ENCODE peak calls at places on chromosomes 13 and 19, in six cellular contexts. P is endothelial cell of umbilical vein, E is cardiac fibroblast, A is progenitor cell of endocrine pancreas, R is activated B cell treated with CpG ODN at 0.5 μM for 24 hours, B is foreskin fibroblast. X is an unnamed sample.
A peak's percentile ranks its signal among the peaks of the same experiment; 100 is the strongest.

GRCh38 chr13:93226623-93227279 is at the start of gene GPC6:
- DNase-seq in P (no peak), E (peak; percentile 87), A (peak; percentile 25), R (no peak), B (peak; percentile 89), X (peak; percentile 96)

GRCh38 chr13:36163809-36164308 is 32.7 kb upstream of the DCLK1 start:
- DNase-seq in P (no peak), E (peak; percentile 96), A (no peak), R (no peak), B (peak; percentile 25), X (peak; percentile 46)

GRCh38 chr13:33284916-33285315 is 639 bp downstream of the STARD13 start:
- DNase-seq in P (peak; percentile 62), E (peak; percentile 70), A (no peak), R (no peak), B (no peak), X (no peak)

GRCh38 chr13:74105871-74106270 is 28.3 kb downstream of the KLF12 start:
- DNase-seq in P (no peak), E (no peak), A (no peak), R (no peak), B (no peak), X (no peak)

GRCh38 chr13:28705734-28706133 is 13.0 kb downstream of the SLC46A3 start:
- DNase-seq in P (no peak), E (peak; percentile 36), A (no peak), R (no peak), B (peak; percentile 23), X (no peak)

GRCh38 chr19:16180611-16181010 is 4.6 kb upstream of the FAM32A start:
- DNase-seq in P (no peak), E (peak; percentile 70), A (no peak), R (no peak), B (peak; percentile 63), X (peak; percentile 64)

GRCh38 chr13:51731759-51732158 is 72.2 kb downstream of the DHRS12 start:
- DNase-seq in P (no peak), E (peak; percentile 88), A (no peak), R (no peak), B (peak; percentile 44), X (no peak)

GRCh38 chr19:16429066-16429758 is 42.6 kb downstream of the EPS15L1 start:
- DNase-seq in P (peak; percentile 21), E (no peak), A (no peak), R (no peak), B (no peak), X (peak; percentile 34)

GRCh38 chr19:46018729-46019251 is 4.1 kb downstream of the PGLYRP1 start:
- DNase-seq in P (no peak), E (no peak), A (no peak), R (no peak), B (no peak), X (no peak)

GRCh38 chr19:58356971-58357797 is 3.9 kb upstream of the A1BG start:
- DNase-seq in P (no peak), E (peak; percentile 38), A (no peak), R (no peak), B (peak; percentile 23), X (no peak)

GRCh38 chr13:85693889-85694511 is 105.2 kb downstream of the SLITRK6 start:
- DNase-seq in P (no peak), E (no peak), A (no peak), R (no peak), B (peak; percentile 4), X (peak; percentile 36)

GRCh38 chr19:18292460-18292809 is 11.0 kb upstream of the JUND start:
- DNase-seq in P (peak; percentile 53), E (peak; percentile 47), A (no peak), R (no peak), B (no peak), X (no peak)

GRCh38 chr19:46635920-46636761 is at the start of gene GNG8:
- DNase-seq in P (no peak), E (no peak), A (no peak), R (peak; percentile 51), B (no peak), X (no peak)

GRCh38 chr13:75360170-75360569 is 121.8 kb downstream of the TBC1D4 start:
- DNase-seq in P (no peak), E (no peak), A (no peak), R (no peak), B (no peak), X (no peak)

DNA sequence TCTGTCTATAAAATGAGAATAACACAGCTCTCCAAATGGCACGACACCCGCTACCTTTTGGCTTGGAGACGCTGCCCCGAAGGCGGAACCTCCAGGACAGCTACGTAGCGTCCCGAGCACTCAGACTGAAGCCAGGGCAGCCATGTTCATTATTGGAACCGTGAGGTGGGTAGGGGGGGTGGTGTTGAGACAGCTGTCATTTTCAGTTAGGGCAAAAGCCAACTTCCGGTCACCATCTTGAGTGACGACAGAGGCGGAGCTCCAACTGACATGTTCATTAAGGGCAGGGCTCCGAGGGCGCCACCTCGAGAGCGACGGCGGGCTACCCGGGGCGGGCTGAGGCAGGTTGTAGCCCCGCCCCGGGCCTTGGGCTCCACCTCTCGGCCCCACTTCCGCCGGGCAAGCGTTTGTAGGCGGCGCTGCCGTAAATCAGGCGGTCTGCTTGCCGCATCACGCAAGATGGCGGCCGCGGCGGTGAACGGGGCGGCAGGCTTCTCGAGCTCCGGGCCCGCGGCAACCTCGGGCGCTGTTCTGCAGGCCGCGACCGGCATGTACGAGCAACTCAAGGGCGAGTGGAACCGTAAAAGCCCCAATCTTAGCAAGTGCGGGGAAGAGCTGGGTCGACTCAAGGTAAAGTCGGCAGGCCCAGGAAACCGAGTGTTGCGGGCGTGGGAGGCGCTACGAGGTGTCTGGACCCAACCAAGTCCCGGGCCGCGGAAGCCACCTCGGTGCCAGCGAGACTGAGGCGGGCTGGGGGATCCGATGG is at the start of gene PSMD8:
- DNase-seq in P (peak; percentile 99), E (peak; percentile 98), A (peak; percentile 94), R (peak; percentile 96), B (peak; percentile 98), X (peak; percentile 96)
- TF ChIP-seq CTCF in P (no peak), E (no peak), A (peak; percentile 42), R (no peak), B (peak; percentile 7), X (peak; percentile 62)

DNA sequence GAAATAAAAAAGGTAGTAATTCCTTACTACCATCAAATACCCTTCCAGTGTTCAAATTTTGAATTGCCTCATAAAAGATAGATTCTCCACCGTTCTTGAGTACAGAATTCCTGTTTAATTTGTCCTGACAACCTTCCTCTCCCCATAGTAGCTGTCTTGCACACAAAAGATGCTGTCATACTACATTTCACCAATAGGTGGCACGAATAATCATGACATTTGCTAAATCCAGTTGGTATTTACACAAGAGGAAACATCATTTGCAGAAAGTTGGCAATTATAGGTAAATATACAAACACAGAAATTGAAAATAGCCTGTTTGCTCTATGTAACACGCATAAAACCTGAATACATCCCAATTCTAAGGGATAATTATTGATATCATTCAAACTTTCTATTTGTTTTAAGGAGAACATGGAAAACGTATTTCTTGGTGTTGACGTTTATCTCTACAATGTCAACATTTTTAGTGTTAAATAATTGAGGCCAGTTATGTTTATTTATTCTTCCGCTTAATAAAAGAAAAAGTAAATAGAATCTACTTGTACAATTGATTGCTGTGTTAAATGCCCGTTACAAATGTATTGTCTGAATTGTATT is 58.3 kb upstream of the CLDN10 start:
- DNase-seq in P (peak; percentile 85), E (peak; percentile 87), A (no peak), R (no peak), B (peak; percentile 49), X (no peak)
- TF ChIP-seq CTCF in P (peak; percentile 48), E (peak; percentile 76), A (peak; percentile 69), R (peak; percentile 90), B (peak; percentile 64), X (peak; percentile 79)

DNA sequence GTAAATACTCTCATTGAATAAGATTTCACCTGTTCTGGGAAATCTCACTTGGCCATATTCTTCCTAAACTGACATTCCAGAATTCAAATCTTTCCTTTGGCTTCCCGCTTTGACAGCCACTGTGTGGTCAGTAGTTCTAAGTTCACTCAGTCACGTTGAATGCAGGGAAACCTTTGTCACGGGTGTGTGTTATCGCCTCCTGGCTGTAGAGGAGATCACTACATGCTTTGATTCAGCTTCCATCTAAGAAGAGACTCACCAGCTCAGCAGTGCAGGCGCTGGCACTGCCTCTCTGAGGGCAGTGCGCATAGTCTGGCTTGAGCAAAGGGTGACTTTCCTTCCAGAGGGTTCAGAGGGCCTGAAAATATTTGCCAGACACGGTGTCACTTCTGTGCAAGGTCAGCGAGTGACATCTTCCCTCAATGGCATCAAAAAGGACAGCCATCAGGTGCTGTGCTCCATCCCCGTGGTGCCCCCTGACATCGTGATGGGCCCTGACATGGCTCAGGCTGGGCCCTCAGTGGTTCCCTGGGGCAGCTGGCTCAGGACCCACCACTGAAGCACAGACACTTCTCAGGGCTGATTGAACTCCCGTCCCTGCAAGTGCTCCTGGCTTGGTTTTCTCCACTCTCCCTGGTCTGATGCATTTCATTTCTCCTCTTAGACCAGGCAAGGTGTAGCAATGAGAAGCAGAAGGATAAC is 635.4 kb upstream of the ARGLU1 start:
- DNase-seq in P (peak; percentile 82), E (peak; percentile 11), A (no peak), R (no peak), B (no peak), X (no peak)
- TF ChIP-seq CTCF in P (peak; percentile 69), E (peak; percentile 22), A (peak; percentile 60), R (no peak), B (peak; percentile 16), X (peak; percentile 16)

DNA sequence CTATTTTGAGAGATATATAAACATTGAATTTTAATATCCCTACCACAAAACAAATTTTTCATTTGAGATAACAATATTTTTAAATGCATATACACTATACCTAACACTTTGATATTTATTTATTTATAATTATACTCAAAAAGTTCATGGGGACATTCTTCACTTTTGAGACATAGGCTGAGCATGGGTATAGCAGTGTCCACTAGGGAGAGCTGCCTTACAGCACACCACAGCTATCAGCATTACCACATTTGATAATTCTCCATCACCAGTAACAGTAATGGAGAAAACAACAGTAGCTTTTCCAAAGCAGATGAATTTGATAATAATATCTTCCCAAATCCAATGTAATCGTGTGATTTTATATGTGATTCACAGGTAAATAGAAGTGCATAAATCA is 626.1 kb downstream of the DACH1 start:
- DNase-seq in P (peak; percentile 68), E (peak; percentile 51), A (no peak), R (no peak), B (no peak), X (no peak)
- TF ChIP-seq CTCF in P (peak; percentile 36), E (peak; percentile 67), A (peak; percentile 63), R (no peak), B (peak; percentile 14), X (no peak)

DNA sequence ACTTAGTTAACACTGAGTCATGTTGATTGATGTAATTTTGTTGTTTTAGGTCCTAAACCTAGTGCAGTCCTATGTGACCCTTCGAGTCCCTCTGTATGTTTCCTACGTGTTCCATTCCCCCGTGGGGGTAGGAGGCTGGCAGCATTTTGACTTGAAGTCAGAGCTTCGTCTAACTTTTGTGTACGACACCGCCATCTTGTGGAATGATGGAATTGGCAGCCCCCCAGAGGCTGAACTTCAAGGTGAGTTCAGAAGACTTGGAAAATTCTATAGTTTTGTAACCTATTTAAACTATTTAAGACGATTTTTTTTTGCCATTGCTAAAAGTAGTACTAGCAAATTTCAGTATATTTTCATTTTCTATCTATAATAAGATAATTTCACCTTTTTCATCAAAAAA is 117.9 kb downstream of the STOML3 start:
- DNase-seq in P (peak; percentile 21), E (peak; percentile 51), A (peak; percentile 37), R (no peak), B (no peak), X (peak; percentile 27)
- TF ChIP-seq CTCF in P (peak; percentile 24), E (peak; percentile 52), A (peak; percentile 83), R (no peak), B (peak; percentile 30), X (peak; percentile 72)

GRCh38 chr13:102091231-102091630 is 310.6 kb downstream of the FGF14 start:
- DNase-seq in P (no peak), E (peak; percentile 1), A (no peak), R (no peak), B (no peak), X (peak; percentile 12)
- TF ChIP-seq CTCF in P (no peak), E (peak; percentile 6), A (no peak), R (no peak), B (no peak), X (peak; percentile 53)